ENCODE peak calls at places on chromosomes 5 and 9, in six cellular contexts. B, L, J, N, A and U are unnamed samples.

GRCh38 chr5:7094626-7095025 is 301.3 kb upstream of the ADCY2 start:
- DNase-seq in B (no peak), L (no peak), J (no peak), N (no peak), A (no peak), U (peak)

GRCh38 chr9:90201770-90202169 is 440.9 kb downstream of the DIRAS2 start:
- DNase-seq in B (no peak), L (no peak), J (no peak), N (no peak), A (no peak), U (no peak)

GRCh38 chr9:14396171-14396570 is 82.2 kb upstream of the NFIB start:
- DNase-seq in B (no peak), L (no peak), J (no peak), N (no peak), A (no peak), U (no peak)

GRCh38 chr5:55159763-55160492 is at the start of gene GPX8:
- DNase-seq in B (peak), L (peak), J (no peak), N (peak), A (no peak), U (peak)

GRCh38 chr9:131757549-131757948 is 17.7 kb upstream of the RAPGEF1 start:
- DNase-seq in B (no peak), L (no peak), J (no peak), N (no peak), A (no peak), U (no peak)

GRCh38 chr5:98713027-98713426 is 60.4 kb upstream of the RGMB start:
- DNase-seq in B (no peak), L (no peak), J (no peak), N (no peak), A (no peak), U (no peak)

GRCh38 chr9:16246785-16247184 is 623.7 kb downstream of the BNC2 start:
- DNase-seq in B (no peak), L (no peak), J (no peak), N (no peak), A (no peak), U (peak)

GRCh38 chr5:32942225-32942989 is 231.3 kb downstream of the NPR3 start:
- DNase-seq in B (peak), L (no peak), J (no peak), N (peak), A (no peak), U (peak)

GRCh38 chr5:9474241-9475002 is 71.5 kb downstream of the SEMA5A start:
- DNase-seq in B (no peak), L (no peak), J (no peak), N (no peak), A (no peak), U (no peak)

GRCh38 chr9:132350861-132351315 is 3.9 kb downstream of the SETX start:
- DNase-seq in B (no peak), L (no peak), J (no peak), N (no peak), A (no peak), U (no peak)

GRCh38 chr9:25205285-25205684 is 473.0 kb downstream of the TUSC1 start:
- DNase-seq in B (no peak), L (no peak), J (no peak), N (no peak), A (no peak), U (no peak)

GRCh38 chr9:124665391-124666058 is 105.6 kb downstream of the NR6A1 start:
- DNase-seq in B (peak), L (no peak), J (no peak), N (no peak), A (no peak), U (peak)

GRCh38 chr5:87127956-87128687 is 139.6 kb upstream of the RASA1 start:
- DNase-seq in B (no peak), L (no peak), J (no peak), N (no peak), A (no peak), U (peak)

GRCh38 chr9:137325791-137326190 is 23.7 kb upstream of the NRARP start:
- DNase-seq in B (no peak), L (no peak), J (no peak), N (no peak), A (no peak), U (no peak)

GRCh38 chr5:947626-948471 is 55.2 kb downstream of the TRIP13 start:
- DNase-seq in B (no peak), L (no peak), J (no peak), N (no peak), A (no peak), U (no peak)

GRCh38 chr9:127890053-127890452 is 9.3 kb downstream of the ST6GALNAC6 start:
- DNase-seq in B (no peak), L (no peak), J (no peak), N (no peak), A (no peak), U (no peak)

GRCh38 chr9:90433398-90433890 is 209.2 kb downstream of the DIRAS2 start:
- DNase-seq in B (peak), L (no peak), J (peak), N (peak), A (no peak), U (no peak)

GRCh38 chr9:95015569-95015968 is 289.1 kb downstream of the AOPEP start:
- DNase-seq in B (no peak), L (no peak), J (no peak), N (no peak), A (no peak), U (no peak)

GRCh38 chr5:98581416-98581999 is 192.0 kb upstream of the RGMB start:
- DNase-seq in B (no peak), L (no peak), J (no peak), N (no peak), A (no peak), U (peak)

GRCh38 chr9:116471093-116471906 is 215.8 kb upstream of the TRIM32 start:
- DNase-seq in B (no peak), L (peak), J (no peak), N (no peak), A (no peak), U (no peak)

GRCh38 chr5:103523319-103523718 is 39.3 kb downstream of the NUDT12 start:
- DNase-seq in B (peak), L (no peak), J (no peak), N (peak), A (no peak), U (peak)

GRCh38 chr9:2727966-2728613 is 10.8 kb downstream of the KCNV2 start:
- DNase-seq in B (peak), L (peak), J (no peak), N (no peak), A (peak), U (peak)

GRCh38 chr9:109317979-109318671 is 2.7 kb downstream of the EPB41L4B start:
- DNase-seq in B (no peak), L (no peak), J (no peak), N (no peak), A (no peak), U (peak)

GRCh38 chr9:88852794-88853193 is 138.5 kb upstream of the S1PR3 start:
- DNase-seq in B (peak), L (no peak), J (no peak), N (no peak), A (no peak), U (peak)